ENCODE peak calls at places on chromosomes 2 and 18, in nine cellular contexts. C is tibial artery; G is colonic mucosa; J is CD8-positive, alpha-beta memory T cell; X is AG04450; L is lower lobe of right lung; W is CD8-positive, alpha-beta T cell; K is ovary; R is stomach. D is an unnamed sample. For H3K9me3, the result is how much of the 10 kb centered on the place peaks cover.

GRCh38 chr18:35047697-35048292 is 6.6 kb downstream of the MAPRE2 start:
- DNase-seq in C (no peak), G (no peak), J (no peak), X (no peak), L (no peak), W (no peak), K (no peak), R (no peak), D (no peak)

GRCh38 chr2:154697422-154698237 is 865 bp upstream of the KCNJ3 start:
- DNase-seq in C (peak), G (peak), J (no peak), X (no peak), L (no peak), W (no peak), K (peak), R (peak), D (no peak)

GRCh38 chr18:46915800-46916550 is 1.3 kb downstream of the PIAS2 start:
- DNase-seq in C (no peak), G (no peak), J (no peak), X (no peak), L (no peak), W (no peak), K (no peak), R (no peak), D (peak)

GRCh38 chr2:16674154-16674553 is 8.5 kb upstream of the CYRIA start:
- DNase-seq in C (no peak), G (no peak), J (no peak), X (no peak), L (no peak), W (no peak), K (no peak), R (no peak), D (no peak)

GRCh38 chr18:11008544-11008943 is 140.8 kb downstream of the PIEZO2 start:
- DNase-seq in C (no peak), G (no peak), J (no peak), X (no peak), L (no peak), W (no peak), K (no peak), R (no peak), D (no peak)

GRCh38 chr2:72157871-72158771 is 10.5 kb upstream of the CYP26B1 start:
- DNase-seq in C (no peak), G (peak), J (no peak), X (no peak), L (no peak), W (no peak), K (no peak), R (no peak), D (no peak)

GRCh38 chr2:208781166-208781565 is 374.6 kb downstream of the PTH2R start:
- DNase-seq in C (no peak), G (no peak), J (no peak), X (no peak), L (no peak), W (no peak), K (no peak), R (no peak), D (no peak)

GRCh38 chr2:64873472-64873924 is 115.7 kb upstream of the SLC1A4 start:
- DNase-seq in C (peak), G (peak), J (peak), X (no peak), L (peak), W (peak), K (peak), R (peak), D (peak)

GRCh38 chr2:25165992-25166618 is 2.3 kb downstream of the POMC start:
- DNase-seq in C (no peak), G (peak), J (no peak), X (no peak), L (no peak), W (peak), K (no peak), R (peak), D (peak)

GRCh38 chr2:187842978-187843847 is 289.0 kb upstream of the TFPI start:
- DNase-seq in C (no peak), G (no peak), J (no peak), X (peak), L (no peak), W (no peak), K (no peak), R (no peak), D (peak)

GRCh38 chr2:230413465-230413864 is 2.5 kb upstream of the SP100 start:
- DNase-seq in C (no peak), G (no peak), J (no peak), X (no peak), L (no peak), W (no peak), K (no peak), R (no peak), D (no peak)

GRCh38 chr2:8644605-8645175 is 37.2 kb upstream of the ID2 start:
- DNase-seq in C (no peak), G (peak), J (no peak), X (no peak), L (peak), W (no peak), K (no peak), R (no peak), D (no peak)

GRCh38 chr2:37623971-37624897 is 47.2 kb downstream of the CDC42EP3 start:
- DNase-seq in C (no peak), G (no peak), J (no peak), X (no peak), L (no peak), W (no peak), K (no peak), R (no peak), D (peak)

GRCh38 chr2:15845294-15845693 is 95.1 kb upstream of the MYCN start:
- DNase-seq in C (no peak), G (no peak), J (no peak), X (no peak), L (no peak), W (no peak), K (no peak), R (no peak), D (no peak)

GRCh38 chr2:457287-457686 is 169.4 kb upstream of the ALKAL2 start:
- DNase-seq in C (no peak), G (no peak), J (no peak), X (no peak), L (no peak), W (no peak), K (no peak), R (no peak), D (no peak)

GRCh38 chr2:455913-456312 is 168.0 kb upstream of the ALKAL2 start:
- DNase-seq in C (no peak), G (no peak), J (no peak), X (no peak), L (no peak), W (no peak), K (no peak), R (no peak), D (no peak)

GRCh38 chr2:457792-458430 is 170.0 kb upstream of the ALKAL2 start:
- DNase-seq in C (no peak), G (no peak), J (no peak), X (no peak), L (no peak), W (no peak), K (no peak), R (no peak), D (no peak)

GRCh38 chr2:453132-453531 is 165.2 kb upstream of the ALKAL2 start:
- DNase-seq in C (no peak), G (no peak), J (no peak), X (no peak), L (no peak), W (no peak), K (no peak), R (no peak), D (no peak)

GRCh38 chr2:455046-455705 is 167.3 kb upstream of the ALKAL2 start:
- DNase-seq in C (no peak), G (no peak), J (no peak), X (no peak), L (no peak), W (peak), K (no peak), R (no peak), D (peak)
- H3K27ac ChIP-seq in C (no peak), G (no peak), J (no peak), X (no peak), L (no peak), W (no peak), K (no peak), R (no peak), D (no peak)

GRCh38 chr2:63300835-63301234 is 250.2 kb downstream of the OTX1 start:
- DNase-seq in C (no peak), G (no peak), J (no peak), X (no peak), L (no peak), W (no peak), K (no peak), R (no peak), D (peak)

DNA sequence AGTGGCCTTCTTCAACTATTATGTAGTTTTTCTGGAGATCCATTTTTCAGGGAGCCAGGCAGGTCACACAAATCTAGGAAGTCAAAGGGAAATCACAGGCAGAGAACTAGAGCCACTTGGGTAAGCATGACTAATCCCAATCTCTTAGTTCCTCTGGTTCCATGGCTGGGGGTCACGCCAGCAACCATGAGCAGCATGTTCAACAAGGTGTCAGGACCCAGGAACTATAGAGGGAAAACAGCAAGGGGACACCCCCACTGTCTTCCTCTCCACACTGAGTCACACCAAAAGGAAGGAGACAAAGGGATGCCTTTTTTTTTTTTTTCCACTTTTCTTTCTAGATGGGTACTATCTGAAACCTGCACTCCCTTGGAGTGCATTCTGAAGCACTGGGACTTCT is 250.9 kb downstream of the OTX1 start:
- DNase-seq in C (no peak), G (no peak), J (no peak), X (no peak), L (no peak), W (no peak), K (no peak), R (no peak), D (no peak)
- H3K9me3 ChIP-seq in C (under half), G (under half), J (under half), X (under half), L (half or more), W (under half), K (under half), R (half or more), D (under half)

DNA sequence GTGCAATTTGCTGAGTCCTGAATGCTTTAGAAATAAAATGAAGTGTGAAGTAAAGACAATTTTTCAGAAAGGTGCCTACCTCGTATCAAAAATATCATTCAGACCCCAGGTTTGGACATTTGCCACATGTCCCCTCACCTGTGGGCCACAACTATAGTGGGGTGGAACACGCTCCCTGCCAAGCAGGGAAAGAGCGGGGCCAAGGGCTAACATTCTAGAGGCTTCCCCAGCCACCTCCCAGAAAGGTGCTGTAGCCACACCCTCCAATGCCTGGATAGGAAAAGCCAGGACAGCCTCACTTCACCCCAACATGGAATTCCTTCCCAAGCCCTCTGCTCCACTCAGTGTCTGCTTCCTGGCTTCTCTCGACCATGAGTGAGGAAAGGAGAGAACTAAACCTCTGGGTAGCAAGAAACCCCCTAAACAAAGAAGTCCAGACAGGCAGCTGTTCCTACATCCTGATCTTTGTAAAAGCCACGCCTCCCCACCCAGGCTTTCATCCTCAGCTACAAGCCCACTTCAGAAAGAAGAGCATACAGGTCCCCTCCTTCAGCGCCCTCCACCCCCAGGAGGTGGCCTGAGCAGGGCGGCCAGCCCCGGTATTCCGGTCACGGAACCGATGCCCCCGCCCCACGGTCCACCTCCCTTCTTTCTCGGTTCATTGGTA is 2.1 kb downstream of the COL6A3 start:
- DNase-seq in C (no peak), G (no peak), J (no peak), X (no peak), L (no peak), W (no peak), K (peak), R (no peak), D (no peak)
- H3K27ac ChIP-seq in C (peak), G (peak), J (no peak), X (peak), L (peak), W (no peak), K (peak), R (peak), D (no peak)

GRCh38 chr2:28389399-28390240 is 3.0 kb upstream of the FOSL2 start:
- DNase-seq in C (no peak), G (no peak), J (no peak), X (no peak), L (no peak), W (no peak), K (no peak), R (no peak), D (no peak)

GRCh38 chr2:28390857-28391563 is 1.6 kb upstream of the FOSL2 start:
- DNase-seq in C (no peak), G (peak), J (no peak), X (no peak), L (peak), W (no peak), K (peak), R (peak), D (peak)

GRCh38 chr2:28392297-28393114 is at the start of gene FOSL2:
- DNase-seq in C (peak), G (peak), J (peak), X (peak), L (peak), W (peak), K (peak), R (peak), D (peak)

GRCh38 chr2:28391564-28392296 is 928 bp upstream of the FOSL2 start:
- DNase-seq in C (peak), G (peak), J (peak), X (peak), L (peak), W (peak), K (peak), R (peak), D (peak)

DNA sequence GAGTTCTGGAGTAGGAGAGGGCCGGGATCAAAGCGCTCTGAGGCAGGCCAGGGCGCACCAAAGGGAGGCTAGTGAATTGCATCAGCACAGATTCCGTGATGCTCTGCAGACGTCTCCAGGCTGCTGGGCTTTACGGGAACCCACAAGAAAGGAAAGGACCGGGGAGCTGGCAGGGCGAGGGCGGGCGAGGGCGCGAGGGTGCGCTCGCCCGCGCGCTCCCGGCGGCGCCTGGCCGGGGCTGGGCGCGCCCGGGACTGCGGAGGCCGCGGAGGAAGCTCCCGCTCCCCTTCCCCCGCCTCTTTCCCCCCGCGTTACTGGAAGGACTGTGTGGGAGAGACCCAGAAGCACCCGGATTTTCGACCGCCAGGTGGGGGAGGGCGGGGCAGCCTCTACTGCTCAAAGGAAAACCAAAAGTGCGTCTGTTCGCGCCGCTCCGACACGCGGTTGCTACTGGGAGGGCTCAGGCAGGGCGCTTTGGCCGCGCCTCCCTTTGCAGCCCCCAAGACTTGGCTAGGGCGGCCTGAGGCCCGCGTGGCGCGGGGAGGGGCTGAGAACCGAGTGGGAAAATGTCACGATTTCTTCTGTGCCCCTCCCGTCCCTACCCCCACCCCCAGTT is 2.3 kb upstream of the FOSL2 start:
- DNase-seq in C (peak), G (peak), J (peak), X (peak), L (peak), W (peak), K (peak), R (peak), D (peak)
- H3K9me3 ChIP-seq in C (under half), G (under half), J (under half), X (under half), L (under half), W (under half), K (under half), R (under half), D (under half)

D was measured in SJCRH30.